ENCODE peak calls at places on chromosomes 13 and 19, in five cellular contexts. S is GM12878, D is H1, P is K562, U is breast epithelium. Z is an unnamed sample.
A peak's percentile ranks its signal among the peaks of the same experiment; 100 is the strongest.

GRCh38 chr13:45828253-45828968 is 23.1 kb downstream of the SIAH3 start:
- DNase-seq in D (no peak), P (no peak), S (no peak), U (no peak), Z (no peak)

GRCh38 chr13:102718746-102719145 is 23.9 kb upstream of the METTL21C start:
- DNase-seq in D (no peak), U (no peak), P (no peak), S (no peak), Z (no peak)

GRCh38 chr13:48393698-48394085 is 19.2 kb downstream of the LPAR6 start:
- DNase-seq in P (no peak), S (no peak), D (no peak), U (no peak), Z (no peak)

GRCh38 chr19:28168557-28168956 is 1044.4 kb downstream of the UQCRFS1 start:
- DNase-seq in U (no peak), P (no peak), D (peak; percentile 36), S (no peak), Z (no peak)

GRCh38 chr19:2055871-2056809 is 5.1 kb upstream of the MKNK2 start:
- DNase-seq in S (no peak), U (peak; percentile 63), P (peak; percentile 92), D (no peak), Z (no peak)

GRCh38 chr19:46654621-46655152 is 6.3 kb downstream of the DACT3 start:
- DNase-seq in S (no peak), U (no peak), D (no peak), P (no peak), Z (no peak)

GRCh38 chr13:27861165-27861564 is 58.6 kb upstream of the PDX1 start:
- DNase-seq in P (no peak), U (no peak), D (no peak), S (no peak), Z (no peak)

GRCh38 chr13:31610270-31610998 is 128.9 kb upstream of the RXFP2 start:
- DNase-seq in D (no peak), P (no peak), U (no peak), S (no peak), Z (no peak)

GRCh38 chr13:84237181-84237580 is 354.9 kb upstream of the SLITRK1 start:
- DNase-seq in S (no peak), U (no peak), D (no peak), P (no peak), Z (no peak)

GRCh38 chr19:3392480-3392879 is 26.1 kb downstream of the NFIC start:
- DNase-seq in P (no peak), S (no peak), D (no peak), U (no peak), Z (no peak)

GRCh38 chr19:4337906-4338440 is 654 bp downstream of the STAP2 start:
- DNase-seq in S (no peak), D (no peak), P (peak; percentile 75), U (peak; percentile 32), Z (peak; percentile 33)

GRCh38 chr19:41355035-41355434 is 1.3 kb upstream of the TGFB1 start:
- DNase-seq in D (no peak), S (no peak), P (no peak), U (no peak), Z (no peak)
- H3K4me1 ChIP-seq in D (no peaks in the 10 kb centered on the region), S (peaks cover 4% of the 10 kb centered on the region), P (peaks cover 6% of the 10 kb centered on the region), U (no peaks in the 10 kb centered on the region), Z (peaks cover 30% of the 10 kb centered on the region)

DNA sequence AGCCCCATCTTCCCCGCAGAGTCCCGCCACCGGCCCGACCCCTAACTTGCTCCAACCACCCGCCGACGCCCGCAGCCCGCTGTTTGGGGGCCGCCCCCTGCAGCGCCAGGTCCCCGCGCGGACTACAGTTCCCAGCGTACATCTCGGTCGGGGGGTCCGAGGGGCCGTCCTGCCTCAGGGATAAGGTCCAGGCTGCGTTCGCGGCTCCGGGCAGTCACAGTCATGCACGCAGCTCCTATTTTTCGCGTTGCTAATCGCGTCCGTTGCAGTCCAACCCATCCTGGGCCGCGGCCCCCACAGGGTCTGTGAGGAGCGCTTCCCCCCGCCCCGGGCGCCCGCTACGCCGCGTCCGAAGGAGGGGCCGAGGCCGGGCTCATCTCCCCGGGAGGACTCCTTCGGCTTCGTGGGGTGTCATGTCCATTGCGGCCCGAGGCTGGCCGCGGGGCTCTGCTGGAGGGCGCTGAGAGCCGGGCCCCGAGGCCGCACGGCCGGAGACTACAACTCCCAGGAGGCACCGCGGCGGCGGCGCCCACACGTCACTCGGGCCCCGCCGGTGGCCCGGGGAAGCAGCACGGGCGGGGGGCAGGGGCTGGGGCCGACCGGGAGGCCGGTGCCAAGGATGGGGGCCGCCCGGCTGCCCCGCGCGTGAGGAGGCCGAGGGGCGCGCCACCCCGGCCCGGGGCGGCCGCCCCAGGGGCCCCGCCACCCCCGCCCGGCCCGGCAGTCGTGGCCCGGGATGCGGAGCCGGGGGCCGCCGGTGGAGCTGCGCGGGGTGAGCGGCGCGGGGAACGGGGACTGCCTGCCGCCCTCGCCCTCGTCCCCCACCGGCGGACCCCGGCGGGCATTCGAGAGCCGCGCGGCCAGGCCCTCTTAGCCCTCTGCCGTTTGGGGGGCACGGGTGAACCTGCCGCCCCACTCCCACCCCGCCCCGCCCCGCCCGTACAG is at the start of gene MAP3K10:
- DNase-seq in U (no peak), P (peak; percentile 85), S (peak; percentile 12), D (no peak), Z (peak; percentile 72)
- TF ChIP-seq POLR2AphosphoS5 in U (no peak), P (no peak), S (no peak), D (no peak), Z (no peak)

GRCh38 chr19:34273121-34273845 is 18.9 kb downstream of the GARRE1 start:
- DNase-seq in D (no peak), U (no peak), P (no peak), S (no peak), Z (no peak)
- H3K27ac ChIP-seq in D (no peak overlapping the region), U (peak overlapping the region; percentile 69), P (no peak overlapping the region), S (no peak overlapping the region), Z (no peak overlapping the region)

GRCh38 chr19:11090264-11091032 is 1.2 kb downstream of the LDLR start:
- DNase-seq in U (peak; percentile 99), P (peak; percentile 98), D (peak; percentile 83), S (peak; percentile 76), Z (peak; percentile 99)
- H3K4me1 ChIP-seq in U (peaks cover 12% of the 10 kb centered on the region), P (peaks cover 46% of the 10 kb centered on the region), D (peaks cover 9% of the 10 kb centered on the region), S (peaks cover 36% of the 10 kb centered on the region), Z (peaks cover 59% of the 10 kb centered on the region)

Z was measured in stomach.